ENCODE peak calls at places on chromosomes 13 and 19, in six cellular contexts. X is neural progenitor cell, K is right lobe of liver, Q is HCT116, F is cardiac muscle cell, A is fibroblast of lung. D is an unnamed sample.
A peak's percentile ranks its signal among the peaks of the same experiment; 100 is the strongest.

GRCh38 chr13:110302986-110303385 is 4.0 kb downstream of the COL4A1 start:
- DNase-seq in X (no peak), K (no peak), Q (no peak), F (no peak), A (no peak), D (no peak)

GRCh38 chr13:112679381-112679780 is 10.5 kb upstream of the ATP11A start:
- DNase-seq in X (no peak), K (no peak), Q (no peak), F (no peak), A (no peak), D (no peak)

GRCh38 chr19:33409035-33409434 is 35.5 kb downstream of the CEBPG start:
- DNase-seq in X (no peak), K (peak; percentile 46), Q (no peak), F (no peak), A (no peak), D (no peak)

GRCh38 chr13:60572003-60572792 is 175.2 kb downstream of the TDRD3 start:
- DNase-seq in X (peak; percentile 20), K (no peak), Q (no peak), F (no peak), A (peak; percentile 84), D (peak; percentile 52)

GRCh38 chr19:1856698-1857603 is 6.4 kb downstream of the KLF16 start:
- DNase-seq in X (peak; percentile 44), K (peak; percentile 92), Q (no peak), F (peak; percentile 54), A (peak; percentile 74), D (no peak)

GRCh38 chr19:17488593-17489391 is 18.5 kb downstream of the SLC27A1 start:
- DNase-seq in X (peak; percentile 96), K (peak; percentile 84), Q (peak; percentile 83), F (peak; percentile 89), A (no peak), D (peak; percentile 63)

GRCh38 chr13:114140909-114141255 is 8.5 kb upstream of the RASA3 start:
- DNase-seq in X (no peak), K (peak; percentile 39), Q (no peak), F (no peak), A (no peak), D (no peak)

GRCh38 chr19:50980203-50980602 is 3.5 kb downstream of the KLK7 start:
- DNase-seq in X (no peak), K (no peak), Q (no peak), F (no peak), A (no peak), D (no peak)

GRCh38 chr13:91986771-91987515 is 588.5 kb downstream of the GPC5 start:
- DNase-seq in X (no peak), K (no peak), Q (no peak), F (no peak), A (peak; percentile 2), D (no peak)

GRCh38 chr19:17645339-17645963 is 42.7 kb downstream of the UNC13A start:
- DNase-seq in X (no peak), K (peak; percentile 31), Q (no peak), F (no peak), A (no peak), D (no peak)

GRCh38 chr19:41225238-41226052 is 6.4 kb downstream of the AXL start:
- DNase-seq in X (peak; percentile 65), K (no peak), Q (peak; percentile 97), F (peak; percentile 28), A (peak; percentile 100), D (peak; percentile 98)

GRCh38 chr19:1921326-1921725 is 16.1 kb downstream of the ADAT3 start:
- DNase-seq in X (no peak), K (no peak), Q (no peak), F (no peak), A (no peak), D (no peak)

GRCh38 chr19:33500586-33500985 is 21.0 kb downstream of the PEPD start:
- DNase-seq in X (no peak), K (no peak), Q (no peak), F (no peak), A (no peak), D (no peak)

GRCh38 chr19:4896372-4896771 is 6.3 kb downstream of the ARRDC5 start:
- DNase-seq in X (no peak), K (no peak), Q (no peak), F (no peak), A (no peak), D (peak; percentile 52)

GRCh38 chr19:56423985-56424353 is 19.8 kb downstream of the ZNF583 start:
- DNase-seq in X (no peak), K (no peak), Q (no peak), F (no peak), A (no peak), D (no peak)
- H3K9me3 ChIP-seq in X (peaks cover 92% of the 10 kb centered on the region), K (peaks cover 80% of the 10 kb centered on the region), Q (peaks cover 50% of the 10 kb centered on the region), F (peaks cover 22% of the 10 kb centered on the region), A (peaks cover 11% of the 10 kb centered on the region), D (peaks cover 64% of the 10 kb centered on the region)

GRCh38 chr19:56663931-56664500 is 7.5 kb downstream of the ZNF835 start:
- DNase-seq in X (no peak), K (no peak), Q (no peak), F (no peak), A (no peak), D (no peak)

GRCh38 chr19:56661248-56661647 is 10.3 kb downstream of the ZNF835 start:
- DNase-seq in X (no peak), K (no peak), Q (no peak), F (no peak), A (no peak), D (no peak)

GRCh38 chr19:56664511-56664910 is 7.0 kb downstream of the ZNF835 start:
- DNase-seq in X (no peak), K (no peak), Q (no peak), F (no peak), A (no peak), D (no peak)

GRCh38 chr19:56660381-56661105 is 11.0 kb downstream of the ZNF835 start:
- DNase-seq in X (no peak), K (no peak), Q (no peak), F (no peak), A (no peak), D (no peak)
- H3K9me3 ChIP-seq in X (peaks cover 7% of the 10 kb centered on the region), K (no peaks in the 10 kb centered on the region), Q (peaks cover 8% of the 10 kb centered on the region), F (peaks cover 5% of the 10 kb centered on the region), A (no peaks in the 10 kb centered on the region), D (no peaks in the 10 kb centered on the region)

DNA sequence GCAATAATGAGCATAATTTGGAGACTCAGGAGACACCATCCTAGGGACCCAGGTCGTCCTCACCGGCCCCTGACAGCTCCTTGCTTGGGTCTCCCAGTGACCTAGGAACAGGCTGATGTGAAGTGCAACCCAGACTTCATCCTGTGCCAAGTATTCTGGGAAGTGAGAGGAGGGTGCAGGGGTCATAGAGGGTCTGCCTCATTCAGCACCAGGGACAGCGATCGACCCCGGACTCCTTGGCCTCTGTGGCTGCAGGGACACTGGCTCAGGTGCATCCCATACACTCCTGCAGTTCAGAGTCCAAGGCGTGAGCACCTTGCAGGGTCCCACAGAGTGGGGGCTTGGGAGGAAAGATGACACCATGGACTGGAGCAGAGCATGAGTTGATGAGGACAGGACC is 10.0 kb upstream of the OR10H2 start:
- DNase-seq in X (no peak), K (no peak), Q (no peak), F (no peak), A (no peak), D (no peak)
- H3K9me3 ChIP-seq in X (peaks cover 14% of the 10 kb centered on the region), K (no peaks in the 10 kb centered on the region), Q (no peaks in the 10 kb centered on the region), F (no peaks in the 10 kb centered on the region), A (no peaks in the 10 kb centered on the region), D (no peaks in the 10 kb centered on the region)

GRCh38 chr19:36805364-36805763 is 32.8 kb upstream of the ZNF850 start:
- DNase-seq in X (no peak), K (no peak), Q (no peak), F (no peak), A (no peak), D (no peak)
- H3K9me3 ChIP-seq in X (peaks cover 10% of the 10 kb centered on the region), K (peaks cover 31% of the 10 kb centered on the region), Q (no peaks in the 10 kb centered on the region), F (no peaks in the 10 kb centered on the region), A (no peaks in the 10 kb centered on the region), D (peaks cover 11% of the 10 kb centered on the region)

GRCh38 chr19:37401078-37401477 is 30.2 kb downstream of the ZNF527 start:
- DNase-seq in X (no peak), K (no peak), Q (no peak), F (no peak), A (no peak), D (no peak)

DNA sequence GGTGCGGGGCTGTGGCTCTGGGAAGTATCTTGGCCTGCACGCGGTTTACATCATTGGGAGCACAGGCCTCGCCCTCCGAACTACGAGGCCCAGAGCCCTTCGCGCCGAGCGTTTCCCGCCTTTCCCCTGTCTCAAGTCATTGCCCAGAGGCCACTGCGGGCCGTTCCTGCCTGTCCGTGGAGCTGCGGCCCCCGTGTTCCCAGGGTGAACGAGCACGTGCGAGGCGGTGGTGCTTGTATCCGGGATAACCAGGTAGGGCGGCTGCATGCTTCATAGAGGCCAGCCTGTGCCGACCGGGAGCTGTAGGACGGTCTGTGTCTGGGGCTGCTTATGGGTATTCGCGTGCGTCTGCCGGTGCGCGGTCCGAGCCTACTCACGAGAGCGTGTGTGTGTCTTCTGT is 32.5 kb downstream of the ZNF527 start:
- DNase-seq in X (no peak), K (no peak), Q (no peak), F (no peak), A (no peak), D (no peak)
- H3K9me3 ChIP-seq in X (no peaks in the 10 kb centered on the region), K (peaks cover 3% of the 10 kb centered on the region), Q (peaks cover 7% of the 10 kb centered on the region), F (no peaks in the 10 kb centered on the region), A (peaks cover 1% of the 10 kb centered on the region), D (peaks cover 11% of the 10 kb centered on the region)

GRCh38 chr19:15616627-15617270 is 1.7 kb downstream of the CYP4F8 start:
- DNase-seq in X (no peak), K (no peak), Q (no peak), F (no peak), A (no peak), D (no peak)
- H3K9me3 ChIP-seq in X (peaks cover 6% of the 10 kb centered on the region), K (no peaks in the 10 kb centered on the region), Q (no peaks in the 10 kb centered on the region), F (no peaks in the 10 kb centered on the region), A (no peaks in the 10 kb centered on the region), D (no peaks in the 10 kb centered on the region)

GRCh38 chr13:96500953-96501352 is 411.0 kb downstream of the HS6ST3 start:
- DNase-seq in X (no peak), K (no peak), Q (no peak), F (no peak), A (no peak), D (no peak)

GRCh38 chr13:96503481-96503880 is 413.6 kb downstream of the HS6ST3 start:
- DNase-seq in X (no peak), K (no peak), Q (no peak), F (peak; percentile 9), A (no peak), D (no peak)

GRCh38 chr13:96499646-96500045 is 409.7 kb downstream of the HS6ST3 start:
- DNase-seq in X (no peak), K (no peak), Q (no peak), F (no peak), A (no peak), D (peak; percentile 25)
- H3K9me3 ChIP-seq in X (no peaks in the 10 kb centered on the region), K (no peaks in the 10 kb centered on the region), Q (no peaks in the 10 kb centered on the region), F (no peaks in the 10 kb centered on the region), A (no peaks in the 10 kb centered on the region), D (no peaks in the 10 kb centered on the region)

D was measured in MG63.